ENCODE peak calls at places on chromosomes 3 and 15, in four cellular contexts. I, C, O and V are unnamed samples.

GRCh38 chr3:69020424-69020823 is 6.9 kb upstream of the EOGT start:
- DNase-seq in I (no peak), C (no peak), O (no peak), V (no peak)

GRCh38 chr3:178289544-178290160 is 246.6 kb upstream of the KCNMB2 start:
- DNase-seq in I (no peak), C (no peak), O (no peak), V (no peak)

GRCh38 chr3:126422571-126423091 is 27.9 kb downstream of the CFAP100 start:
- DNase-seq in I (no peak), C (no peak), O (no peak), V (no peak)

GRCh38 chr3:192444096-192444790 is 283.1 kb downstream of the FGF12 start:
- DNase-seq in I (peak), C (peak), O (peak), V (peak)

GRCh38 chr3:119207512-119207875 is 33.2 kb downstream of the B4GALT4 start:
- DNase-seq in I (no peak), C (no peak), O (no peak), V (no peak)

GRCh38 chr3:177777699-177778098 is 580.4 kb upstream of the TBL1XR1 start:
- DNase-seq in I (peak), C (peak), O (peak), V (peak)

GRCh38 chr3:50644556-50644955 is 27.6 kb downstream of the MAPKAPK3 start:
- DNase-seq in I (no peak), C (no peak), O (no peak), V (no peak)

GRCh38 chr15:77144028-77144427 is 73.1 kb upstream of the TSPAN3 start:
- DNase-seq in I (no peak), C (no peak), O (no peak), V (no peak)

GRCh38 chr3:122679085-122679466 is 1.6 kb upstream of the PARP14 start:
- DNase-seq in I (peak), C (no peak), O (peak), V (peak)

GRCh38 chr3:66603161-66603611 is 102.4 kb upstream of the LRIG1 start:
- DNase-seq in I (no peak), C (no peak), O (no peak), V (no peak)

GRCh38 chr15:88735212-88735611 is 68.0 kb upstream of the ACAN start:
- DNase-seq in I (no peak), C (no peak), O (no peak), V (no peak)

GRCh38 chr3:185089343-185089742 is 63.5 kb downstream of the C3orf70 start:
- DNase-seq in I (no peak), C (no peak), O (no peak), V (no peak)

GRCh38 chr3:153192327-153192726 is 30.3 kb downstream of the RAP2B start:
- DNase-seq in I (no peak), C (no peak), O (no peak), V (no peak)

GRCh38 chr15:95292790-95293450 is 1037.6 kb upstream of the NR2F2 start:
- DNase-seq in I (no peak), C (no peak), O (no peak), V (no peak)

GRCh38 chr3:72601049-72601448 is 247.2 kb downstream of the SHQ1 start:
- DNase-seq in I (no peak), C (no peak), O (no peak), V (no peak)

GRCh38 chr3:135576786-135577185 is 388.7 kb upstream of the PPP2R3A start:
- DNase-seq in I (no peak), C (no peak), O (no peak), V (no peak)

GRCh38 chr3:160434071-160434470 is 15.5 kb downstream of the TRIM59 start:
- DNase-seq in I (no peak), C (no peak), O (no peak), V (no peak)

GRCh38 chr3:177852408-177852807 is 655.1 kb upstream of the TBL1XR1 start:
- DNase-seq in I (no peak), C (no peak), O (peak), V (no peak)

GRCh38 chr3:59809750-59810444 is 760.1 kb upstream of the CFAP20DC start:
- DNase-seq in I (no peak), C (no peak), O (no peak), V (peak)

GRCh38 chr3:45425237-45425933 is 37.0 kb downstream of the LARS2 start:
- DNase-seq in I (no peak), C (no peak), O (no peak), V (no peak)

GRCh38 chr3:190004656-190005055 is 116.0 kb downstream of the P3H2 start:
- DNase-seq in I (no peak), C (no peak), O (no peak), V (no peak)

GRCh38 chr3:141845407-141846049 is 30.9 kb upstream of the ATP1B3 start:
- DNase-seq in I (peak), C (no peak), O (no peak), V (no peak)

GRCh38 chr3:177109688-177110087 is 87.6 kb downstream of the TBL1XR1 start:
- DNase-seq in I (no peak), C (no peak), O (no peak), V (peak)

GRCh38 chr15:88658972-88659931 is 20.4 kb downstream of the ISG20 start:
- DNase-seq in I (no peak), C (no peak), O (no peak), V (no peak)

GRCh38 chr3:169323580-169324453 is 339.7 kb downstream of the MECOM start:
- DNase-seq in I (no peak), C (no peak), O (no peak), V (no peak)

GRCh38 chr3:64539451-64540196 is 148.2 kb downstream of the ADAMTS9 start:
- DNase-seq in I (no peak), C (no peak), O (no peak), V (no peak)

GRCh38 chr15:67023517-67024321 is 41.7 kb upstream of the SMAD3 start:
- DNase-seq in I (no peak), C (no peak), O (no peak), V (no peak)

GRCh38 chr3:17765819-17766472 is 23.5 kb upstream of the TBC1D5 start:
- DNase-seq in I (no peak), C (peak), O (no peak), V (no peak)

GRCh38 chr3:113261996-113262665 is 50.8 kb downstream of the BOC start:
- DNase-seq in I (no peak), C (no peak), O (peak), V (no peak)

GRCh38 chr3:123459867-123460266 is 11.0 kb upstream of the ADCY5 start:
- DNase-seq in I (no peak), C (no peak), O (no peak), V (no peak)

GRCh38 chr3:120350431-120350941 is 1.3 kb upstream of the LRRC58 start:
- DNase-seq in I (peak), C (no peak), O (peak), V (peak)

GRCh38 chr3:152352559-152352958 is 83.8 kb downstream of the MBNL1 start:
- DNase-seq in I (no peak), C (no peak), O (no peak), V (no peak)

GRCh38 chr3:183252108-183252782 is 808 bp upstream of the B3GNT5 start:
- DNase-seq in I (no peak), C (no peak), O (no peak), V (no peak)

DNA sequence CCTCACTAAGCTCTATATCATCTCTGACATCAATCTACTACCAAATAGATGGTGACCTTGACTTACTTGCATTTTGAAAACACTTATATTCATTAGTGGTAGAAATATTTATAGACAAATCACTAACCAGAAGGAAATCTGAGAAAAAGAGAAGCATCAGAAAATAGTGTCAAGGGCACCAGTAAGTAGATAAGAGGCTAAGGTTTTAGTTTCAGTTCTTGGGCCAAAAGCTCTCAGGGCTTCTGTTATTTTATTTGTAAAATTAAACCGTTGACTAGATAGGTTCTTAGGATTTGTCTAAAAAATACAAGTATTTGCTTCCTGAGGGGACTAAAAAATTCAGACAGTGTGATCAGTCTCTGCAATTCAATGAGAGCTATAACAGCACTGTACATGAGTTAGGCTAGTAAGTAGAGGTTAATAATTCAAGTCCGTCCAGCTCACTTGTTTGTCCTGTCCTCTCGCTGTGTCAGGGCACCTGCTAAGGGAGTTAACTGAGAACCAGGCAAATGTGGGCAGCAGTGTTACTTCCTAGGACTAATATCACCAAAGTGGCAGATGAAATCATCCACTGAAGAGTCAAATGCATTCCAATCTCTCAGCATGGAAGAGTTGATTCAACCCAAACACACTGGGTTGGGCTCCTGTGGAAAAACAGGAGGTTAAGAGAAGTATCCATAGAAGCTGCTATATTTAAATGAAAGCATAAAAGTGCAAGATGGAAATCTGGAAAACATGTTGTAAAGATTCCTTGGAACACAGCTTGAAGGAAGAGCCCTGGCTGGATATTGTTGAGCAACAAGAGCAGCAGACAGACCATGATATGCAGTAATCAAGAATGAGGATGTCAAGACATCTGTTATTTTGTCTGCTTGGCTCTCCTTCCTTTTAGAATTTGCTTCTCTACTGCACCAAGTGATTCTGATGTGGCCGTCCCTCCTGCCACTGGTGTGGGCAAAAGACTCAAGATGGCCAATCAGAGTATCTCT is 134.9 kb upstream of the ZBTB20 start:
- DNase-seq in I (no peak), C (no peak), O (no peak), V (no peak)
- TF ChIP-seq HDAC2 in I (no peak), C (no peak), O (no peak), V (no peak)

GRCh38 chr3:56835626-56836025 is 33.9 kb upstream of the ARHGEF3 start:
- DNase-seq in I (no peak), C (no peak), O (no peak), V (no peak)

GRCh38 chr3:56836276-56837163 is 34.8 kb upstream of the ARHGEF3 start:
- DNase-seq in I (no peak), C (no peak), O (peak), V (no peak)

GRCh38 chr3:56839784-56840724 is 38.3 kb upstream of the ARHGEF3 start:
- DNase-seq in I (no peak), C (no peak), O (peak), V (peak)

GRCh38 chr3:56837196-56837955 is 35.6 kb upstream of the ARHGEF3 start:
- DNase-seq in I (no peak), C (peak), O (no peak), V (no peak)

GRCh38 chr3:56838441-56838840 is 36.7 kb upstream of the ARHGEF3 start:
- DNase-seq in I (no peak), C (no peak), O (no peak), V (no peak)
- TF ChIP-seq KDM1A in I (no peak), C (no peak), O (no peak), V (no peak)

GRCh38 chr3:132867956-132868355 is 145.7 kb upstream of the NPHP3 start:
- DNase-seq in I (no peak), C (no peak), O (no peak), V (no peak)
- TF ChIP-seq HDAC2 in I (no peak), C (no peak), O (no peak), V (no peak)

DNA sequence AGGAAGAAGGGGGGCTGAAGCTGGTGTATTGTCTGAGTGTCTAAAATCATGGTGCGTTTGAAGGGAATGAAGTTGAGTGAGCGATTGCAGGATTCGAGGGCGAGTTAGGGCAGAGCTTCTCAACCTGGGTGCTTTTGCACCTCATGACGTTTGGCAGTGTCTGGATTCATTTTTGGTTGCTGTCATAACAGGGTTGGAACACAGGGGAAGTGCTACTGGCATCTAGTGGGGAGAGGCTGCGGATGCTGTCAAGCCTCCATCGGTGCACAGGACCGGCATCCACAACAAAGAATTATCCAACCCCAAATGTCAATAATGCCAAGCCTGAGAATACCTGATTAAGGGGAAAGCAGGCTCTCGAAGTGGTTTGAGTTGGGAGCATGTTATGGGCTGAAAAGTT is 120.0 kb downstream of the SLCO3A1 start:
- DNase-seq in I (no peak), C (no peak), O (no peak), V (no peak)
- TF ChIP-seq KDM1A in I (no peak), C (no peak), O (no peak), V (no peak)

GRCh38 chr3:115671761-115672455 is 48.6 kb downstream of the GAP43 start:
- DNase-seq in I (no peak), C (no peak), O (no peak), V (no peak)
- TF ChIP-seq HDAC2 in I (no peak), C (no peak), O (no peak), V (no peak)

GRCh38 chr15:62453356-62453755 is 288.3 kb upstream of the C2CD4B start:
- DNase-seq in I (no peak), C (no peak), O (no peak), V (no peak)
- TF ChIP-seq KDM1A in I (no peak), C (no peak), O (no peak), V (no peak)

GRCh38 chr3:40321818-40322217 is 12.3 kb downstream of the EIF1B start:
- DNase-seq in I (no peak), C (no peak), O (no peak), V (no peak)

GRCh38 chr3:40323946-40324345 is 14.4 kb downstream of the EIF1B start:
- DNase-seq in I (no peak), C (no peak), O (no peak), V (no peak)

GRCh38 chr3:40329081-40329480 is 19.6 kb downstream of the EIF1B start:
- DNase-seq in I (no peak), C (no peak), O (no peak), V (no peak)

GRCh38 chr3:40324621-40325020 is 15.1 kb downstream of the EIF1B start:
- DNase-seq in I (no peak), C (no peak), O (no peak), V (no peak)

GRCh38 chr3:40325465-40325864 is 16.0 kb downstream of the EIF1B start:
- DNase-seq in I (no peak), C (no peak), O (no peak), V (no peak)
- TF ChIP-seq HDAC2 in I (no peak), C (no peak), O (no peak), V (no peak)